ENCODE peak calls at places on chromosomes 5 and 9, in eight cellular contexts. One of them, this sample, is unnamed. For H3K4me1 and H3K9me3, the result is how much of the 10 kb centered on the place peaks cover.

GRCh38 chr5:3375586-3376311 is 219.9 kb upstream of the IRX1 start:
- DNase-seq in endodermal cell: no peak
- DNase-seq in mesenchymal stem cell: no peak
- DNase-seq in CD8-positive, alpha-beta T cell: no peak
- DNase-seq in right atrium auricular region: peak
- DNase-seq in prostate gland: no peak
- DNase-seq in right lobe of liver: no peak
- DNase-seq in pancreas: no peak
- DNase-seq in this sample: no peak

GRCh38 chr9:36141288-36141687 is 4.8 kb downstream of the GLIPR2 start:
- DNase-seq in right atrium auricular region: no peak
- DNase-seq in pancreas: peak
- DNase-seq in right lobe of liver: no peak
- DNase-seq in prostate gland: peak
- DNase-seq in endodermal cell: peak
- DNase-seq in mesenchymal stem cell: peak
- DNase-seq in CD8-positive, alpha-beta T cell: no peak
- DNase-seq in this sample: no peak

GRCh38 chr5:97078958-97079357 is 63.5 kb downstream of the LIX1 start:
- DNase-seq in pancreas: no peak
- DNase-seq in CD8-positive, alpha-beta T cell: no peak
- DNase-seq in prostate gland: no peak
- DNase-seq in right lobe of liver: no peak
- DNase-seq in right atrium auricular region: no peak
- DNase-seq in endodermal cell: no peak
- DNase-seq in mesenchymal stem cell: no peak
- DNase-seq in this sample: no peak

GRCh38 chr9:80649001-80649420 is 1040.3 kb downstream of the TLE1 start:
- DNase-seq in CD8-positive, alpha-beta T cell: no peak
- DNase-seq in right lobe of liver: no peak
- DNase-seq in endodermal cell: no peak
- DNase-seq in prostate gland: no peak
- DNase-seq in mesenchymal stem cell: peak
- DNase-seq in pancreas: no peak
- DNase-seq in right atrium auricular region: peak
- DNase-seq in this sample: no peak

GRCh38 chr9:95763983-95764382 is 111.5 kb upstream of the ERCC6L2 start:
- DNase-seq in pancreas: no peak
- DNase-seq in CD8-positive, alpha-beta T cell: no peak
- DNase-seq in right atrium auricular region: no peak
- DNase-seq in mesenchymal stem cell: no peak
- DNase-seq in right lobe of liver: no peak
- DNase-seq in prostate gland: no peak
- DNase-seq in endodermal cell: no peak
- DNase-seq in this sample: no peak

GRCh38 chr5:64947031-64947430 is 178.3 kb downstream of the CWC27 start:
- DNase-seq in right atrium auricular region: no peak
- DNase-seq in CD8-positive, alpha-beta T cell: no peak
- DNase-seq in right lobe of liver: no peak
- DNase-seq in mesenchymal stem cell: no peak
- DNase-seq in endodermal cell: no peak
- DNase-seq in pancreas: no peak
- DNase-seq in prostate gland: peak
- DNase-seq in this sample: no peak

GRCh38 chr5:84364043-84364442 is 20.6 kb downstream of the EDIL3 start:
- DNase-seq in pancreas: no peak
- DNase-seq in right atrium auricular region: no peak
- DNase-seq in CD8-positive, alpha-beta T cell: no peak
- DNase-seq in endodermal cell: no peak
- DNase-seq in mesenchymal stem cell: no peak
- DNase-seq in right lobe of liver: no peak
- DNase-seq in prostate gland: no peak
- DNase-seq in this sample: no peak

GRCh38 chr5:176823076-176823481 is 12.7 kb downstream of the UNC5A start:
- DNase-seq in mesenchymal stem cell: no peak
- DNase-seq in right atrium auricular region: no peak
- DNase-seq in CD8-positive, alpha-beta T cell: no peak
- DNase-seq in pancreas: no peak
- DNase-seq in endodermal cell: no peak
- DNase-seq in right lobe of liver: no peak
- DNase-seq in prostate gland: no peak
- DNase-seq in this sample: no peak

GRCh38 chr9:88529496-88529895 is 5.5 kb upstream of the NXNL2 start:
- DNase-seq in right lobe of liver: no peak
- DNase-seq in right atrium auricular region: no peak
- DNase-seq in CD8-positive, alpha-beta T cell: no peak
- DNase-seq in mesenchymal stem cell: peak
- DNase-seq in prostate gland: no peak
- DNase-seq in pancreas: no peak
- DNase-seq in endodermal cell: no peak
- DNase-seq in this sample: no peak

GRCh38 chr9:134624119-134624826 is 17.3 kb upstream of the COL5A1 start:
- DNase-seq in mesenchymal stem cell: peak
- DNase-seq in pancreas: peak
- DNase-seq in right lobe of liver: no peak
- DNase-seq in endodermal cell: peak
- DNase-seq in right atrium auricular region: no peak
- DNase-seq in CD8-positive, alpha-beta T cell: no peak
- DNase-seq in prostate gland: no peak
- DNase-seq in this sample: no peak

GRCh38 chr5:112795342-112795741 is 57.7 kb downstream of the APC start:
- DNase-seq in pancreas: no peak
- DNase-seq in endodermal cell: no peak
- DNase-seq in right lobe of liver: no peak
- DNase-seq in right atrium auricular region: no peak
- DNase-seq in mesenchymal stem cell: no peak
- DNase-seq in CD8-positive, alpha-beta T cell: no peak
- DNase-seq in prostate gland: no peak
- DNase-seq in this sample: no peak

GRCh38 chr5:10528056-10528816 is 35.6 kb upstream of the ANKRD33B start:
- DNase-seq in CD8-positive, alpha-beta T cell: no peak
- DNase-seq in prostate gland: no peak
- DNase-seq in mesenchymal stem cell: no peak
- DNase-seq in pancreas: no peak
- DNase-seq in right lobe of liver: no peak
- DNase-seq in right atrium auricular region: no peak
- DNase-seq in endodermal cell: no peak
- DNase-seq in this sample: no peak

GRCh38 chr9:109307380-109308240 is 13.2 kb downstream of the EPB41L4B start:
- DNase-seq in mesenchymal stem cell: no peak
- DNase-seq in right atrium auricular region: no peak
- DNase-seq in prostate gland: no peak
- DNase-seq in endodermal cell: no peak
- DNase-seq in pancreas: no peak
- DNase-seq in right lobe of liver: peak
- DNase-seq in CD8-positive, alpha-beta T cell: no peak
- DNase-seq in this sample: no peak

GRCh38 chr5:168724227-168724626 is 145.1 kb upstream of the PANK3 start:
- DNase-seq in mesenchymal stem cell: no peak
- DNase-seq in right lobe of liver: no peak
- DNase-seq in prostate gland: no peak
- DNase-seq in right atrium auricular region: peak
- DNase-seq in pancreas: no peak
- DNase-seq in CD8-positive, alpha-beta T cell: no peak
- DNase-seq in endodermal cell: no peak
- DNase-seq in this sample: no peak

GRCh38 chr5:7671420-7671819 is 179.5 kb downstream of the CFAP90 start:
- DNase-seq in right lobe of liver: no peak
- DNase-seq in CD8-positive, alpha-beta T cell: no peak
- DNase-seq in mesenchymal stem cell: no peak
- DNase-seq in right atrium auricular region: no peak
- DNase-seq in prostate gland: no peak
- DNase-seq in endodermal cell: no peak
- DNase-seq in pancreas: no peak
- DNase-seq in this sample: no peak

GRCh38 chr5:172490739-172491461 is 36.6 kb upstream of the SH3PXD2B start:
- DNase-seq in endodermal cell: peak
- DNase-seq in mesenchymal stem cell: no peak
- DNase-seq in right atrium auricular region: no peak
- DNase-seq in pancreas: peak
- DNase-seq in prostate gland: no peak
- DNase-seq in right lobe of liver: no peak
- DNase-seq in CD8-positive, alpha-beta T cell: no peak
- DNase-seq in this sample: no peak

GRCh38 chr5:125342938-125343401 is 596.5 kb upstream of the ZNF608 start:
- DNase-seq in right atrium auricular region: no peak
- DNase-seq in prostate gland: no peak
- DNase-seq in endodermal cell: no peak
- DNase-seq in pancreas: no peak
- DNase-seq in mesenchymal stem cell: peak
- DNase-seq in right lobe of liver: no peak
- DNase-seq in CD8-positive, alpha-beta T cell: no peak
- DNase-seq in this sample: no peak

GRCh38 chr9:22010881-22011625 is 1.9 kb upstream of the CDKN2B start:
- DNase-seq in right lobe of liver: no peak
- DNase-seq in endodermal cell: peak
- DNase-seq in CD8-positive, alpha-beta T cell: no peak
- DNase-seq in mesenchymal stem cell: peak
- DNase-seq in pancreas: no peak
- DNase-seq in right atrium auricular region: no peak
- DNase-seq in prostate gland: no peak
- DNase-seq in this sample: no peak

DNA sequence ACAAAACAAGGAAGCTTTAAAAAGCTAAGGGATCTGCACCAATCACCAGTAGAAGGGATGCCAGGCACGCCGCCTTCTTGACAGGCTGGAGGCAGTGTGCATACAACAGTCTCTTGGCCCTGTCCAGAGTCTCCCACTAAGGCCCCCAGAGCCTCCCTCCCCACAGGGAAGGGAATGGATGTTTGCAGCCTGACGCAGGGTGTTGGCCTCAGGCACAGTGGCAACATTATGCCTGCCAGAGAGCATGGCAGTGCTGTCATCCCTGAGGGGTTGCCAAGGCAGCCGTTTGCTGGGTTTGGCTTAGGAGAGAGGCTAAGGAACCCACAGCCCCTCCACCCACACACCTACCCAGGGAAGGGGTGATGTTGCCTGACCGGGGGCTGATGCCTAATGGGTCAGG is 4.8 kb downstream of the HBEGF start:
- DNase-seq in pancreas: no peak
- DNase-seq in right atrium auricular region: no peak
- DNase-seq in CD8-positive, alpha-beta T cell: no peak
- DNase-seq in right lobe of liver: no peak
- DNase-seq in endodermal cell: no peak
- DNase-seq in mesenchymal stem cell: no peak
- DNase-seq in prostate gland: no peak
- DNase-seq in this sample: no peak
- H3K4me1 ChIP-seq in pancreas: under half
- H3K4me1 ChIP-seq in right atrium auricular region: under half
- H3K4me1 ChIP-seq in CD8-positive, alpha-beta T cell: under half
- H3K4me1 ChIP-seq in right lobe of liver: under half
- H3K4me1 ChIP-seq in endodermal cell: under half
- H3K4me1 ChIP-seq in mesenchymal stem cell: under half
- H3K4me1 ChIP-seq in prostate gland: under half
- H3K4me1 ChIP-seq in this sample: under half

GRCh38 chr9:87201316-87201715 is 254.0 kb upstream of the GAS1 start:
- DNase-seq in right atrium auricular region: no peak
- DNase-seq in right lobe of liver: no peak
- DNase-seq in CD8-positive, alpha-beta T cell: no peak
- DNase-seq in mesenchymal stem cell: peak
- DNase-seq in endodermal cell: no peak
- DNase-seq in pancreas: no peak
- DNase-seq in prostate gland: no peak
- DNase-seq in this sample: no peak
- H3K27ac ChIP-seq in right atrium auricular region: no peak
- H3K27ac ChIP-seq in right lobe of liver: no peak
- H3K27ac ChIP-seq in CD8-positive, alpha-beta T cell: no peak
- H3K27ac ChIP-seq in mesenchymal stem cell: no peak
- H3K27ac ChIP-seq in endodermal cell: no peak
- H3K27ac ChIP-seq in pancreas: no peak
- H3K27ac ChIP-seq in prostate gland: no peak
- H3K27ac ChIP-seq in this sample: no peak

DNA sequence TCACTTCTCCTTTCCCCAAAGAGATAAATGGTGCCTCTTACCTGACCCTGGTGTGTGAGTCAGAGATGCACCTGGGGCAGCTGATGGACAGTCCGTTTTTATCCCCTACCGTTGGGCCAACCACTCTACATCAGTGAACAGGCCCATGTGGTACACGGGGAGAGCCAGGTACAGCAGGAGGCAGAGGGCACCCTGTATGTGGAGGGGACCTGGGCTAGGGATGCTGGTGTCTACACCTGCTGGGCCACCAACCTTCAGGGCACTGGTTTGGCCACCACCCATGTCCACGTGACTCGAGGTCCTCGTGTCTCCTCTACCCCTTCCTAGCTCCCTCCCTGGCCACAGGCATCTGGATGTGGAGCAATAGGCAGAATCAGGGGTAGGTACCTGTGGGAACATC is 22.7 kb upstream of the ANXA6 start:
- DNase-seq in right atrium auricular region: no peak
- DNase-seq in endodermal cell: no peak
- DNase-seq in CD8-positive, alpha-beta T cell: no peak
- DNase-seq in prostate gland: no peak
- DNase-seq in right lobe of liver: no peak
- DNase-seq in pancreas: no peak
- DNase-seq in mesenchymal stem cell: no peak
- DNase-seq in this sample: no peak
- H3K9me3 ChIP-seq in right atrium auricular region: under half
- H3K9me3 ChIP-seq in endodermal cell: under half
- H3K9me3 ChIP-seq in CD8-positive, alpha-beta T cell: under half
- H3K9me3 ChIP-seq in prostate gland: under half
- H3K9me3 ChIP-seq in right lobe of liver: under half
- H3K9me3 ChIP-seq in pancreas: under half
- H3K9me3 ChIP-seq in mesenchymal stem cell: under half
- H3K9me3 ChIP-seq in this sample: under half

GRCh38 chr9:127163409-127163808 is 41.0 kb upstream of the ANGPTL2 start:
- DNase-seq in mesenchymal stem cell: peak
- DNase-seq in pancreas: no peak
- DNase-seq in right lobe of liver: no peak
- DNase-seq in CD8-positive, alpha-beta T cell: no peak
- DNase-seq in endodermal cell: peak
- DNase-seq in right atrium auricular region: no peak
- DNase-seq in prostate gland: no peak
- DNase-seq in this sample: no peak

GRCh38 chr9:127165096-127165495 is 42.7 kb upstream of the ANGPTL2 start:
- DNase-seq in pancreas: peak
- DNase-seq in right lobe of liver: no peak
- DNase-seq in mesenchymal stem cell: no peak
- DNase-seq in right atrium auricular region: no peak
- DNase-seq in CD8-positive, alpha-beta T cell: no peak
- DNase-seq in endodermal cell: peak
- DNase-seq in prostate gland: no peak
- DNase-seq in this sample: no peak

GRCh38 chr9:127161081-127161621 is 38.7 kb upstream of the ANGPTL2 start:
- DNase-seq in pancreas: peak
- DNase-seq in mesenchymal stem cell: no peak
- DNase-seq in prostate gland: no peak
- DNase-seq in CD8-positive, alpha-beta T cell: no peak
- DNase-seq in right lobe of liver: no peak
- DNase-seq in right atrium auricular region: no peak
- DNase-seq in endodermal cell: peak
- DNase-seq in this sample: no peak

GRCh38 chr9:127162046-127162445 is 39.6 kb upstream of the ANGPTL2 start:
- DNase-seq in endodermal cell: peak
- DNase-seq in pancreas: no peak
- DNase-seq in right lobe of liver: no peak
- DNase-seq in mesenchymal stem cell: peak
- DNase-seq in prostate gland: no peak
- DNase-seq in right atrium auricular region: no peak
- DNase-seq in CD8-positive, alpha-beta T cell: peak
- DNase-seq in this sample: no peak

GRCh38 chr9:127162567-127163365 is 40.3 kb upstream of the ANGPTL2 start:
- DNase-seq in right lobe of liver: no peak
- DNase-seq in mesenchymal stem cell: no peak
- DNase-seq in prostate gland: no peak
- DNase-seq in pancreas: no peak
- DNase-seq in CD8-positive, alpha-beta T cell: no peak
- DNase-seq in endodermal cell: peak
- DNase-seq in right atrium auricular region: no peak
- DNase-seq in this sample: no peak
- H3K4me1 ChIP-seq in right lobe of liver: under half
- H3K4me1 ChIP-seq in mesenchymal stem cell: under half
- H3K4me1 ChIP-seq in prostate gland: under half
- H3K4me1 ChIP-seq in pancreas: under half
- H3K4me1 ChIP-seq in CD8-positive, alpha-beta T cell: under half
- H3K4me1 ChIP-seq in endodermal cell: under half
- H3K4me1 ChIP-seq in right atrium auricular region: under half
- H3K4me1 ChIP-seq in this sample: under half

This sample was measured in naive thymus-derived CD4-positive, alpha-beta T cell.